ENCODE peak calls at places on chromosomes 16 and 17, in ten cellular contexts. S is ELR; B is activated CD8-positive, alpha-beta memory T cell treated with anti-CD3 and anti-CD28 coated beads, Interleukin-2, amount 10 ng/mL, durations not matched to agents 7 days and 5 days; R is Calu3; P is GM13976; G is activated CD4-positive, alpha-beta memory T cell treated with anti-CD3 and anti-CD28 coated beads, Interleukin-2, amount 10 ng/mL, durations not matched to agents 7 days and 5 days; J is SK-MEL-5; Q is occipital lobe; V is NCI-H1092; T is HFFc6. Y is an unnamed sample.

GRCh38 chr17:7476951-7477350 is 2.5 kb downstream of the ZBTB4 start:
- DNase-seq in S (no peak), B (no peak), R (no peak), P (no peak), G (no peak), J (no peak), Q (no peak), V (no peak), T (no peak), Y (no peak)

GRCh38 chr16:49560018-49560830 is 186.6 kb downstream of the C16orf78 start:
- DNase-seq in S (no peak), B (no peak), R (no peak), P (no peak), G (no peak), J (no peak), Q (no peak), V (no peak), T (no peak), Y (no peak)

GRCh38 chr17:28928061-28928460 is 23.3 kb downstream of the PHF12 start:
- DNase-seq in S (peak), B (peak), R (peak), P (no peak), G (peak), J (no peak), Q (no peak), V (no peak), T (no peak), Y (no peak)

GRCh38 chr17:20202141-20202574 is 193.0 kb downstream of the SPECC1 start:
- DNase-seq in S (no peak), B (no peak), R (peak), P (no peak), G (no peak), J (no peak), Q (no peak), V (no peak), T (no peak), Y (no peak)

GRCh38 chr16:28528463-28528867 is 10.3 kb downstream of the NUPR1 start:
- DNase-seq in S (no peak), B (no peak), R (no peak), P (no peak), G (no peak), J (no peak), Q (no peak), V (no peak), T (no peak), Y (no peak)

GRCh38 chr16:84124529-84125073 is 7.9 kb upstream of the MBTPS1 start:
- DNase-seq in S (no peak), B (no peak), R (no peak), P (no peak), G (no peak), J (no peak), Q (no peak), V (no peak), T (no peak), Y (no peak)

GRCh38 chr17:67276075-67276474 is 31.1 kb upstream of the HELZ start:
- DNase-seq in S (no peak), B (no peak), R (no peak), P (no peak), G (no peak), J (peak), Q (no peak), V (peak), T (no peak), Y (no peak)

GRCh38 chr16:56279914-56280313 is 88.6 kb downstream of the GNAO1 start:
- DNase-seq in S (no peak), B (no peak), R (no peak), P (no peak), G (no peak), J (no peak), Q (no peak), V (no peak), T (no peak), Y (no peak)

GRCh38 chr17:59406808-59407381 is 75.4 kb downstream of the YPEL2 start:
- DNase-seq in S (peak), B (no peak), R (peak), P (no peak), G (no peak), J (peak), Q (no peak), V (peak), T (peak), Y (no peak)

GRCh38 chr17:75914643-75915265 is 10.1 kb upstream of the MRPL38 start:
- DNase-seq in S (no peak), B (no peak), R (no peak), P (no peak), G (no peak), J (no peak), Q (no peak), V (no peak), T (no peak), Y (peak)

GRCh38 chr17:49106366-49107210 is 26.0 kb upstream of the B4GALNT2 start:
- DNase-seq in S (peak), B (no peak), R (no peak), P (no peak), G (no peak), J (no peak), Q (no peak), V (no peak), T (peak), Y (no peak)

GRCh38 chr17:4566785-4567184 is 6.4 kb upstream of the GGT6 start:
- DNase-seq in S (peak), B (peak), R (peak), P (peak), G (peak), J (peak), Q (no peak), V (peak), T (peak), Y (no peak)

GRCh38 chr17:75889454-75889853 is 7.3 kb downstream of the TRIM65 start:
- DNase-seq in S (peak), B (no peak), R (no peak), P (no peak), G (no peak), J (no peak), Q (no peak), V (no peak), T (no peak), Y (no peak)

GRCh38 chr16:80250376-80250775 is 290.4 kb upstream of the DYNLRB2 start:
- DNase-seq in S (no peak), B (no peak), R (no peak), P (no peak), G (no peak), J (no peak), Q (no peak), V (no peak), T (peak), Y (no peak)

GRCh38 chr16:67441289-67441753 is 10.4 kb downstream of the HSD11B2 start:
- DNase-seq in S (no peak), B (no peak), R (peak), P (no peak), G (no peak), J (no peak), Q (no peak), V (peak), T (no peak), Y (peak)

GRCh38 chr17:45319239-45319703 is 2.5 kb upstream of the MAP3K14 start:
- DNase-seq in S (peak), B (no peak), R (peak), P (no peak), G (no peak), J (no peak), Q (peak), V (no peak), T (peak), Y (no peak)

GRCh38 chr16:30395992-30396560 is 856 bp downstream of the ZNF48 start:
- DNase-seq in S (no peak), B (no peak), R (no peak), P (no peak), G (no peak), J (no peak), Q (no peak), V (no peak), T (no peak), Y (no peak)

GRCh38 chr16:51402785-51403184 is 251.7 kb upstream of the SALL1 start:
- DNase-seq in S (no peak), B (no peak), R (no peak), P (no peak), G (no peak), J (no peak), Q (no peak), V (no peak), T (no peak), Y (no peak)

Y was measured in left ventricle myocardium superior.